ENCODE peak calls at places on chromosomes 7 and 10, in eight cellular contexts. E, L, N, Z, Q, X, I and V are unnamed samples.

GRCh38 chr7:862157-862556 is 14.2 kb upstream of the GET4 start:
- DNase-seq in N (no peak), E (no peak), L (no peak), I (no peak), Z (no peak), Q (no peak), X (no peak), V (no peak)

GRCh38 chr7:55111007-55111406 is 92.2 kb downstream of the EGFR start:
- DNase-seq in Z (no peak), Q (peak; percentile 80), I (no peak), E (no peak), N (no peak), X (no peak), L (no peak), V (no peak)

GRCh38 chr7:95933618-95934017 is 161.3 kb downstream of the DYNC1I1 start:
- DNase-seq in Z (no peak), Q (no peak), L (no peak), I (no peak), N (no peak), X (no peak), E (no peak), V (no peak)

GRCh38 chr10:98367626-98368451 is 47.1 kb downstream of the PYROXD2 start:
- DNase-seq in N (no peak), E (no peak), I (no peak), Z (no peak), Q (no peak), L (no peak), X (no peak), V (no peak)

GRCh38 chr7:99876491-99876890 is 342 bp downstream of the OR2AE1 start:
- DNase-seq in E (no peak), N (no peak), Z (no peak), X (no peak), L (no peak), I (no peak), Q (no peak), V (no peak)

GRCh38 chr10:69106900-69107511 is 17.0 kb upstream of the VPS26A start:
- DNase-seq in X (no peak), E (no peak), N (no peak), Z (no peak), L (no peak), I (no peak), Q (no peak), V (no peak)

GRCh38 chr10:122298598-122299301 is 27.7 kb downstream of the BTBD16 start:
- DNase-seq in X (peak; percentile 53), E (peak; percentile 81), I (peak; percentile 76), N (peak; percentile 54), L (peak; percentile 64), Z (peak; percentile 77), Q (peak; percentile 72), V (peak; percentile 87)

GRCh38 chr10:71191019-71191418 is 21.4 kb upstream of the UNC5B start:
- DNase-seq in N (no peak), I (no peak), Q (no peak), Z (no peak), E (no peak), X (no peak), L (no peak), V (no peak)

DNA sequence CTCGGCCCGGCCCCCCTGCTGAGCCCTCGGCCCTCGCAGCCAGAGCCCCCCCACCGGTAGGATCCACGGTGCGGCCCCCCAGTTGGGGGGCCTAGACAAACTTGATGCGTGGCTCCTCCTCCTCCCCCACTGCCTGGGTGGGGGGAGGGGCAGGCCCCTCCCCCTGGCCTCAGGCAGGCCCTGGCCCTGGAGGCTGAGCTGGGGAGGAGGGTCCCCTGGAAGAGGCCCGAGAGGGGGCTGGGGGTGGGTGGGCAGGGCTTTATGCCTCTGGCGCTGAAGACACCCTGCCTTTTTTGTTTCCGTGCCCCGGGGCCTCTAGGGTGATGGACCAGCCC is 3.7 kb downstream of the VPS37D start:
- DNase-seq in Q (no peak), E (no peak), L (no peak), I (no peak), Z (no peak), N (no peak), X (no peak), V (no peak)
- H3K4me3 ChIP-seq in Q (no peak overlapping the region), E (no peak overlapping the region), L (no peak overlapping the region), I (no peak overlapping the region), Z (no peak overlapping the region), N (no peak overlapping the region), X (no peak overlapping the region), V (no peak overlapping the region)

DNA sequence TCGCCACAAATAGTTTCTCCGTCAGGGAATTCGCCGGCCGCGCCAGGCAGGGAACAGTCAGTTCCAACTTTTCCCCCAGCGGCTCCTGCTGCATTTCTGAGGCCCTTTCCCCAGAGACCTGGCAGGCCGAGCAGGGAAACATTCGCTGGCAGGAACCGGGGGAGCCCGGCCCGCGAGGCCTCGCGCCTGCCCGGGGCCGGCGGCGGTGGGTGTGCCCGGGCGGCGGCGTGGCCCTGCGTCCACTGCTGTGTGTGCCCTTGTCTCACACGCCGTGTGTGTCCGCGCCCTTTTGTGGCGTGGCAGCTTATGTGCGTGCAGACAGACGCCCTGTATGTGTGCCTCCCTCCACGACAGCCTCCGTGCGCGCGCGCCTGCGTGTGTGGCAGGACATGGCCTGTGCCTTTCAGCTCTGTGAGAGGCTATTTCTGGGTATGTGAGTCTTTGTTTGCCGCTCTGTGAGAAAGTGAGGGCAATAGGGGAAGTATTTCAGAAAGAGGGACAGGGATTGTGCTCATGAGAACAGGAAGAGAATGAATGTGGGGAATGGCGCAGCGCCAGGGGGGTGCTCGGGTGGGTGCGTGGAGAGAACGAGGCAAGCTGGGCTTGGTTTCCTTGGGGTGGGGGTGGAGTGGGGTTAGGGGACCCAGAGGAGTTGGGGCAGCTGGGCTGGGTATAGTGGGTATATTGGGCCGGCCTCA is 689 bp upstream of the SMARCD3 start:
- DNase-seq in X (peak; percentile 34), Z (peak; percentile 66), L (peak; percentile 83), E (peak; percentile 65), I (peak; percentile 54), N (peak; percentile 55), Q (peak; percentile 59), V (peak; percentile 79)
- TF ChIP-seq POLR2A in X (no peak), Z (no peak), L (no peak), E (no peak), I (no peak), N (peak; percentile 32), Q (peak; percentile 50), V (no peak)

DNA sequence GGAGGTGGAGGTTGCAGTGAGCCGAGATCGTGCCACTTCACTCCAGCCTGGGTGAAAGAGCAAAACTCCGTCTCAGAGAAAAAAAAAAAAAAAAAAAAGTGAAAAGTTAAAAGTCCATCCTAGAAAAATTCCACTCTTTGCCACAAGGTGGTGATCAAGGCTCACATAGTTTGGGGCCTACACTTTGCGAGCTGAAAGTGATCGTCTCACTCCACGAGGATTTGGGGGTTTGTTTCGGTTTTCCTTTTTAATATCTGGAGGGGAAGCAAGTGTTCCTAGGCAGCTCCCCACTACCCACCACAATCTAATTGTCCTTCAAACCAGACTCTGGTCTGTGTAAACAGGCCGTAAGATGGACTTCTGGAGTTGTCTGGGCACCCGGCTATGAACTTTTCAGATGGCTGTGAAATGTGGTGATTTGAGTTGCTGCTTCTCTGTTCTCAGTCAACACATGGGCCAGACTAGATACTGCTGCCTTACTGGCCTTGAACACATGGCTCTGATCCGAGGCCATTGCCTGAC is 27.1 kb downstream of the PRLHR start:
- DNase-seq in E (no peak), Z (no peak), Q (peak; percentile 56), L (no peak), N (no peak), I (peak; percentile 35), X (peak; percentile 53), V (peak; percentile 64)
- H3K4me3 ChIP-seq in E (no peak overlapping the region), Z (no peak overlapping the region), Q (no peak overlapping the region), L (no peak overlapping the region), N (no peak overlapping the region), I (no peak overlapping the region), X (no peak overlapping the region), V (no peak overlapping the region)

DNA sequence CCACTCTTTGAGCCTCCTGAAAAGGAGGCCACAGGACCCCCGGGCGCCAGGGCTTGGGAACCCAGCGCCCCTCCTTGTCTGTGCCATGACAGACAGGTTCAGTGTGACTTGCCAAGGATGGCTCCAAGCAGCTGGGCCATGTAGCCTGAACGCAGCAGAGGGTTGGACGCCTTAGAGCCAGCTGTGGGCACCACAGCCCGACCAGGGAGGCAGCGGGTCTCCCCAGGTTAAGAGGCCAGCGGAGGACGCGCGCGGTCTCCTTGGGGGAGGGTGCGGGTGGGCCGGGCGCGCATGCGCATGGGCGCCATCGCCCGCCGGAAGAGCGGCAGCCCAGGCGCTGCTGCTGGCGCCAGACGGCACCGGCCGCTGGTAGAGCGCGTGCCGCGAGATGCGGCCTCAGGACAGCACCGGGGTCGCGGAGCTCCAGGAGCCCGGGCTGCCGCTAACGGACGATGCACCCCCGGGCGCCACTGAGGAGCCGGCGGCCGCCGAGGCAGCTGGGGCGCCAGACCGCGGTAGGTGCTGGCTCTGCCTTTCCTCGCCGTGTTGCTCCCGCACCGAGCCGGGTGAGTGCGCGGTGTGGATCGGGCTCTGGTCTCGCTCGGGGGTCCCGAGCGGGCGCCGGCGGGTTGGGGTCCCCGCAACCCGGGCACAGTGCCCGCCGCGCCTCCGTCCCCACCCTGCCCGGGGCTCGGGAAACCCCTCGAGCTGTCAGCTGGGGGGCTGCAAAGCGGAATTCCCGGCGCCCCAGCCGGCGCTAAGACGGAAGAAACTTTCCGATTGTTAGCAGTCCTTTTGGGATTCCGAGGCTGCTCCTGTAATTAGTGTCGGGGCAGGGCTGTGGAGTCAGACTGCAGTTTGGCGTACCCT is at the start of gene SLC35G1:
- DNase-seq in Q (peak; percentile 54), E (peak; percentile 65), X (peak; percentile 24), Z (peak; percentile 83), L (peak; percentile 69), I (peak; percentile 78), N (no peak), V (peak; percentile 49)
- TF ChIP-seq POLR2A in Q (peak; percentile 43), E (no peak), X (peak; percentile 59), Z (peak; percentile 80), L (no peak), I (peak; percentile 73), N (no peak), V (no peak)